ENCODE peak calls at places on chromosomes 11 and 22, in eight cellular contexts. One of them, this sample, is unnamed.
A peak's percentile ranks its signal among the peaks of the same experiment; 100 is the strongest.

GRCh38 chr22:30837531-30837930 is 131.0 kb downstream of the MORC2 start:
- DNase-seq in uterus: no peak
- DNase-seq in tibial nerve: no peak
- DNase-seq in right atrium auricular region: no peak
- DNase-seq in heart left ventricle: no peak
- DNase-seq in fibroblast of lung: no peak
- DNase-seq in BE2C: no peak
- DNase-seq in CD8-positive, alpha-beta T cell: no peak
- DNase-seq in this sample: peak; percentile 68

GRCh38 chr11:72856551-72857342 is 42.5 kb downstream of the ATG16L2 start:
- DNase-seq in fibroblast of lung: peak; percentile 23
- DNase-seq in tibial nerve: no peak
- DNase-seq in right atrium auricular region: no peak
- DNase-seq in BE2C: no peak
- DNase-seq in heart left ventricle: no peak
- DNase-seq in uterus: no peak
- DNase-seq in CD8-positive, alpha-beta T cell: no peak
- DNase-seq in this sample: no peak

GRCh38 chr11:1873048-1873812 is 18.5 kb downstream of the PRR33 start:
- DNase-seq in BE2C: no peak
- DNase-seq in uterus: no peak
- DNase-seq in fibroblast of lung: peak; percentile 25
- DNase-seq in heart left ventricle: no peak
- DNase-seq in tibial nerve: no peak
- DNase-seq in CD8-positive, alpha-beta T cell: no peak
- DNase-seq in right atrium auricular region: no peak
- DNase-seq in this sample: peak; percentile 73

GRCh38 chr11:89021339-89021738 is 44.4 kb downstream of the GRM5 start:
- DNase-seq in BE2C: no peak
- DNase-seq in CD8-positive, alpha-beta T cell: no peak
- DNase-seq in heart left ventricle: no peak
- DNase-seq in right atrium auricular region: no peak
- DNase-seq in tibial nerve: no peak
- DNase-seq in uterus: no peak
- DNase-seq in fibroblast of lung: no peak
- DNase-seq in this sample: no peak

GRCh38 chr11:33778682-33779081 is 4.4 kb upstream of the FBXO3 start:
- DNase-seq in tibial nerve: no peak
- DNase-seq in fibroblast of lung: peak; percentile 91
- DNase-seq in heart left ventricle: no peak
- DNase-seq in CD8-positive, alpha-beta T cell: no peak
- DNase-seq in right atrium auricular region: no peak
- DNase-seq in uterus: no peak
- DNase-seq in BE2C: peak; percentile 26
- DNase-seq in this sample: no peak

GRCh38 chr11:40149721-40150120 is 1309.7 kb downstream of the LRRC4C start:
- DNase-seq in heart left ventricle: no peak
- DNase-seq in tibial nerve: no peak
- DNase-seq in CD8-positive, alpha-beta T cell: no peak
- DNase-seq in right atrium auricular region: no peak
- DNase-seq in fibroblast of lung: peak; percentile 93
- DNase-seq in uterus: no peak
- DNase-seq in BE2C: no peak
- DNase-seq in this sample: no peak

GRCh38 chr11:127844843-127845242 is 742.5 kb downstream of the ETS1 start:
- DNase-seq in right atrium auricular region: no peak
- DNase-seq in tibial nerve: no peak
- DNase-seq in CD8-positive, alpha-beta T cell: no peak
- DNase-seq in heart left ventricle: no peak
- DNase-seq in uterus: no peak
- DNase-seq in BE2C: no peak
- DNase-seq in fibroblast of lung: no peak
- DNase-seq in this sample: no peak

GRCh38 chr22:19941365-19942070 is at the start of the genes COMT and TXNRD2:
- DNase-seq in CD8-positive, alpha-beta T cell: peak; percentile 63
- DNase-seq in heart left ventricle: peak; percentile 77
- DNase-seq in right atrium auricular region: no peak
- DNase-seq in uterus: peak; percentile 73
- DNase-seq in BE2C: peak; percentile 85
- DNase-seq in fibroblast of lung: peak; percentile 59
- DNase-seq in tibial nerve: peak; percentile 42
- DNase-seq in this sample: no peak

GRCh38 chr22:31064369-31064768 is 16.7 kb upstream of the SMTN start:
- DNase-seq in fibroblast of lung: no peak
- DNase-seq in uterus: no peak
- DNase-seq in BE2C: no peak
- DNase-seq in heart left ventricle: no peak
- DNase-seq in tibial nerve: no peak
- DNase-seq in right atrium auricular region: no peak
- DNase-seq in CD8-positive, alpha-beta T cell: no peak
- DNase-seq in this sample: no peak

GRCh38 chr22:29773233-29773632 is 6.1 kb downstream of the UQCR10 start:
- DNase-seq in uterus: no peak
- DNase-seq in heart left ventricle: no peak
- DNase-seq in tibial nerve: no peak
- DNase-seq in BE2C: no peak
- DNase-seq in fibroblast of lung: peak; percentile 78
- DNase-seq in right atrium auricular region: no peak
- DNase-seq in CD8-positive, alpha-beta T cell: no peak
- DNase-seq in this sample: no peak

GRCh38 chr11:44464741-44465140 is 100.7 kb upstream of the CD82 start:
- DNase-seq in tibial nerve: no peak
- DNase-seq in heart left ventricle: no peak
- DNase-seq in right atrium auricular region: no peak
- DNase-seq in BE2C: no peak
- DNase-seq in CD8-positive, alpha-beta T cell: no peak
- DNase-seq in uterus: no peak
- DNase-seq in fibroblast of lung: no peak
- DNase-seq in this sample: no peak

GRCh38 chr11:12853325-12853651 is 155.8 kb upstream of the RASSF10 start:
- DNase-seq in uterus: no peak
- DNase-seq in heart left ventricle: no peak
- DNase-seq in CD8-positive, alpha-beta T cell: no peak
- DNase-seq in tibial nerve: no peak
- DNase-seq in fibroblast of lung: no peak
- DNase-seq in BE2C: no peak
- DNase-seq in right atrium auricular region: no peak
- DNase-seq in this sample: no peak

GRCh38 chr22:43449205-43449830 is 37.5 kb downstream of the MPPED1 start:
- DNase-seq in uterus: no peak
- DNase-seq in BE2C: no peak
- DNase-seq in tibial nerve: no peak
- DNase-seq in fibroblast of lung: no peak
- DNase-seq in CD8-positive, alpha-beta T cell: no peak
- DNase-seq in heart left ventricle: no peak
- DNase-seq in right atrium auricular region: no peak
- DNase-seq in this sample: no peak

GRCh38 chr11:111718436-111719325 is 47.5 kb downstream of the PPP2R1B start:
- DNase-seq in heart left ventricle: no peak
- DNase-seq in tibial nerve: no peak
- DNase-seq in BE2C: no peak
- DNase-seq in fibroblast of lung: peak; percentile 91
- DNase-seq in CD8-positive, alpha-beta T cell: no peak
- DNase-seq in right atrium auricular region: no peak
- DNase-seq in uterus: no peak
- DNase-seq in this sample: no peak

GRCh38 chr11:11513438-11513837 is 108.4 kb downstream of the GALNT18 start:
- DNase-seq in uterus: no peak
- DNase-seq in tibial nerve: no peak
- DNase-seq in right atrium auricular region: no peak
- DNase-seq in fibroblast of lung: no peak
- DNase-seq in BE2C: no peak
- DNase-seq in CD8-positive, alpha-beta T cell: no peak
- DNase-seq in heart left ventricle: no peak
- DNase-seq in this sample: no peak

GRCh38 chr11:36763187-36763586 is 165.2 kb upstream of the RAG2 start:
- DNase-seq in fibroblast of lung: no peak
- DNase-seq in uterus: no peak
- DNase-seq in tibial nerve: no peak
- DNase-seq in CD8-positive, alpha-beta T cell: no peak
- DNase-seq in BE2C: no peak
- DNase-seq in heart left ventricle: no peak
- DNase-seq in right atrium auricular region: no peak
- DNase-seq in this sample: no peak

GRCh38 chr11:121337078-121337477 is 44.5 kb downstream of the SC5D start:
- DNase-seq in uterus: no peak
- DNase-seq in tibial nerve: no peak
- DNase-seq in right atrium auricular region: no peak
- DNase-seq in fibroblast of lung: no peak
- DNase-seq in CD8-positive, alpha-beta T cell: no peak
- DNase-seq in heart left ventricle: no peak
- DNase-seq in BE2C: no peak
- DNase-seq in this sample: no peak

GRCh38 chr11:27700351-27701261 is at the start of gene BDNF:
- DNase-seq in right atrium auricular region: no peak
- DNase-seq in CD8-positive, alpha-beta T cell: no peak
- DNase-seq in uterus: no peak
- DNase-seq in tibial nerve: no peak
- DNase-seq in heart left ventricle: no peak
- DNase-seq in BE2C: no peak
- DNase-seq in fibroblast of lung: peak; percentile 63
- DNase-seq in this sample: no peak

GRCh38 chr22:47990486-47990885 is 1228.0 kb downstream of the TBC1D22A start:
- DNase-seq in tibial nerve: no peak
- DNase-seq in right atrium auricular region: no peak
- DNase-seq in BE2C: no peak
- DNase-seq in uterus: no peak
- DNase-seq in CD8-positive, alpha-beta T cell: no peak
- DNase-seq in fibroblast of lung: no peak
- DNase-seq in heart left ventricle: no peak
- DNase-seq in this sample: no peak

GRCh38 chr22:47987885-47988515 is 1225.5 kb downstream of the TBC1D22A start:
- DNase-seq in CD8-positive, alpha-beta T cell: no peak
- DNase-seq in right atrium auricular region: no peak
- DNase-seq in heart left ventricle: no peak
- DNase-seq in uterus: no peak
- DNase-seq in fibroblast of lung: no peak
- DNase-seq in tibial nerve: no peak
- DNase-seq in BE2C: no peak
- DNase-seq in this sample: no peak
- H3K9me3 ChIP-seq in CD8-positive, alpha-beta T cell: no peaks in the 10 kb centered on the region
- H3K9me3 ChIP-seq in right atrium auricular region: peaks cover 36% of the 10 kb centered on the region
- H3K9me3 ChIP-seq in heart left ventricle: peaks cover 37% of the 10 kb centered on the region
- H3K9me3 ChIP-seq in uterus: peaks cover 5% of the 10 kb centered on the region
- H3K9me3 ChIP-seq in fibroblast of lung: no peaks in the 10 kb centered on the region
- H3K9me3 ChIP-seq in tibial nerve: peaks cover 26% of the 10 kb centered on the region
- H3K9me3 ChIP-seq in BE2C: no peaks in the 10 kb centered on the region
- H3K9me3 ChIP-seq in this sample: peaks cover 11% of the 10 kb centered on the region

GRCh38 chr22:49152930-49153770 is 674.5 kb downstream of the BRD1 start:
- DNase-seq in heart left ventricle: no peak
- DNase-seq in right atrium auricular region: no peak
- DNase-seq in uterus: no peak
- DNase-seq in CD8-positive, alpha-beta T cell: no peak
- DNase-seq in tibial nerve: peak; percentile 8
- DNase-seq in fibroblast of lung: no peak
- DNase-seq in BE2C: no peak
- DNase-seq in this sample: peak; percentile 41

GRCh38 chr22:49153921-49154320 is 673.8 kb downstream of the BRD1 start:
- DNase-seq in tibial nerve: peak; percentile 2
- DNase-seq in fibroblast of lung: no peak
- DNase-seq in uterus: no peak
- DNase-seq in CD8-positive, alpha-beta T cell: no peak
- DNase-seq in BE2C: no peak
- DNase-seq in heart left ventricle: peak; percentile 11
- DNase-seq in right atrium auricular region: no peak
- DNase-seq in this sample: no peak

GRCh38 chr22:49151256-49152131 is 676.2 kb downstream of the BRD1 start:
- DNase-seq in uterus: no peak
- DNase-seq in BE2C: no peak
- DNase-seq in heart left ventricle: no peak
- DNase-seq in CD8-positive, alpha-beta T cell: no peak
- DNase-seq in right atrium auricular region: no peak
- DNase-seq in tibial nerve: no peak
- DNase-seq in fibroblast of lung: no peak
- DNase-seq in this sample: peak; percentile 51

GRCh38 chr22:49150801-49151221 is 676.9 kb downstream of the BRD1 start:
- DNase-seq in right atrium auricular region: no peak
- DNase-seq in BE2C: no peak
- DNase-seq in uterus: no peak
- DNase-seq in tibial nerve: no peak
- DNase-seq in fibroblast of lung: no peak
- DNase-seq in heart left ventricle: no peak
- DNase-seq in CD8-positive, alpha-beta T cell: no peak
- DNase-seq in this sample: peak; percentile 54

DNA sequence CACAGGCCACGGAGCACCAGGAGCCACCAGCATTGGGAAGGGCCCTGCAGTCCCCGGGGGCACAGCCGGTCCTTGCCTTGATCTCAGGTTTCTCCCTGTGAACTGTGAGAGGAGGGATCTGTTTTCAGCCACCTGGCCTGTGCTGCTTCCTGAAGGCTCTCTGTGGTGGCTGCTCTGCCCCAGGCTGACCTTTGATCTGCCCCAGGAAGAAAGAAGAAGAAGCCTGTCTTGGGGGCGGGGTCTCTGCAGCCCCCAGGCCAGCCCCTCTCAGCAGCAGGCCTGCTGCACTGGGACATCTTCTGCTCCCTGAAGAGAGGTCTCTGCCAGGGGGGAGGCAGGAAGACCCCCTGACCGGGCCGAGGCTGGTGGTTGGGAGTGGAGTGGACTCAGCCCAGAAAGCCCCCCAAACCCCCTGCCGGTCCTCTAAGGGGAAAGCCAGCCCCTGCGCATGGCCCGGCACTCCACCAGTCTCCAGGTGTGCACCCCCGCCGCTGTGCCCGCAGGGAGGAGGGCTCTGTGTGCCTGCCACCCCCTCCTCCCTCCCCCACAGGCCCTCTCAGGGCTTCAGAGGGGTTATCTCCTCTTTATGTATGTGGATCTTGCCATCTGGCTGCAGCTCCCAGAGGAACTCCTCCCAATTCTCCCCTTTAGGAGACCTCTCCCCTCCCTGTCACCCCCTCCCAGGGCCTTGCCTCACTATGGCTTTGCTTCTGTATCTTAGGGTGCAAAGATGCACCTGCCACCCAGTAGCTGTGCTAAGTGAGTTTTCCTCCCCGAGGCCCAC is 675.3 kb downstream of the BRD1 start:
- DNase-seq in CD8-positive, alpha-beta T cell: no peak
- DNase-seq in uterus: no peak
- DNase-seq in tibial nerve: no peak
- DNase-seq in heart left ventricle: no peak
- DNase-seq in right atrium auricular region: no peak
- DNase-seq in BE2C: no peak
- DNase-seq in fibroblast of lung: no peak
- DNase-seq in this sample: no peak
- H3K9me3 ChIP-seq in CD8-positive, alpha-beta T cell: no peaks in the 10 kb centered on the region
- H3K9me3 ChIP-seq in uterus: no peaks in the 10 kb centered on the region
- H3K9me3 ChIP-seq in tibial nerve: no peaks in the 10 kb centered on the region
- H3K9me3 ChIP-seq in heart left ventricle: no peaks in the 10 kb centered on the region
- H3K9me3 ChIP-seq in right atrium auricular region: no peaks in the 10 kb centered on the region
- H3K9me3 ChIP-seq in BE2C: peaks cover 2% of the 10 kb centered on the region
- H3K9me3 ChIP-seq in fibroblast of lung: no peaks in the 10 kb centered on the region
- H3K9me3 ChIP-seq in this sample: no peaks in the 10 kb centered on the region

GRCh38 chr22:46553189-46553588 is 15.8 kb upstream of the CELSR1 start:
- DNase-seq in uterus: no peak
- DNase-seq in heart left ventricle: no peak
- DNase-seq in fibroblast of lung: no peak
- DNase-seq in tibial nerve: no peak
- DNase-seq in BE2C: no peak
- DNase-seq in right atrium auricular region: no peak
- DNase-seq in CD8-positive, alpha-beta T cell: no peak
- DNase-seq in this sample: no peak
- H3K9me3 ChIP-seq in uterus: no peaks in the 10 kb centered on the region
- H3K9me3 ChIP-seq in heart left ventricle: peaks cover 12% of the 10 kb centered on the region
- H3K9me3 ChIP-seq in fibroblast of lung: no peaks in the 10 kb centered on the region
- H3K9me3 ChIP-seq in tibial nerve: peaks cover 19% of the 10 kb centered on the region
- H3K9me3 ChIP-seq in BE2C: no peaks in the 10 kb centered on the region
- H3K9me3 ChIP-seq in right atrium auricular region: peaks cover 14% of the 10 kb centered on the region
- H3K9me3 ChIP-seq in CD8-positive, alpha-beta T cell: peaks cover 3% of the 10 kb centered on the region
- H3K9me3 ChIP-seq in this sample: no peaks in the 10 kb centered on the region

GRCh38 chr11:133337905-133338536 is 194.3 kb downstream of the OPCML start:
- DNase-seq in heart left ventricle: no peak
- DNase-seq in CD8-positive, alpha-beta T cell: no peak
- DNase-seq in right atrium auricular region: no peak
- DNase-seq in uterus: no peak
- DNase-seq in tibial nerve: no peak
- DNase-seq in BE2C: no peak
- DNase-seq in fibroblast of lung: no peak
- DNase-seq in this sample: no peak
- H3K9me3 ChIP-seq in heart left ventricle: no peaks in the 10 kb centered on the region
- H3K9me3 ChIP-seq in CD8-positive, alpha-beta T cell: no peaks in the 10 kb centered on the region
- H3K9me3 ChIP-seq in right atrium auricular region: no peaks in the 10 kb centered on the region
- H3K9me3 ChIP-seq in uterus: no peaks in the 10 kb centered on the region
- H3K9me3 ChIP-seq in tibial nerve: peaks cover 8% of the 10 kb centered on the region
- H3K9me3 ChIP-seq in BE2C: no peaks in the 10 kb centered on the region
- H3K9me3 ChIP-seq in fibroblast of lung: no peaks in the 10 kb centered on the region
- H3K9me3 ChIP-seq in this sample: no peaks in the 10 kb centered on the region

This sample was measured in suprapubic skin.